ENCODE peak calls at places on chromosomes 16 and 17, in ten cellular contexts. F is glutamatergic neuron; S is stimulated activated CD4-positive, alpha-beta T cell treated with anti-CD3 and anti-CD28 coated beads, Interleukin-12 subunit alpha, Interleukin-12 subunit beta, amount 100 ng/mL, for 4 hours; K is omental fat pad; L is EL; V is PC-3; Y is foreskin melanocyte; Q is HTR-8/SVneo; M is keratinocyte; G is T1000. N is an unnamed sample.

GRCh38 chr16:81861915-81862314 is 82.8 kb downstream of the PLCG2 start:
- DNase-seq in V (no peak), M (no peak), F (no peak), K (no peak), G (no peak), Y (peak), Q (no peak), S (no peak), L (no peak), N (peak)

GRCh38 chr17:44235583-44235936 is 16.1 kb upstream of the UBTF start:
- DNase-seq in S (no peak), Q (peak), F (no peak), K (no peak), V (peak), M (peak), Y (no peak), L (peak), G (no peak), N (no peak)

GRCh38 chr16:49003992-49004391 is 277.6 kb downstream of the CBLN1 start:
- DNase-seq in M (no peak), V (no peak), Q (no peak), Y (no peak), G (no peak), K (no peak), L (no peak), F (no peak), S (no peak), N (no peak)

GRCh38 chr17:50153650-50154575 is 3.4 kb upstream of the PPP1R9B start:
- DNase-seq in M (no peak), F (no peak), G (no peak), L (no peak), S (no peak), Y (peak), K (no peak), V (peak), Q (no peak), N (no peak)

GRCh38 chr16:20768121-20768520 is 4.3 kb downstream of the ACSM3 start:
- DNase-seq in M (no peak), S (no peak), G (no peak), K (no peak), Q (no peak), Y (no peak), F (no peak), V (no peak), L (no peak), N (no peak)

GRCh38 chr17:58577696-58578095 is 63.3 kb upstream of the MTMR4 start:
- DNase-seq in S (peak), Q (peak), F (peak), G (no peak), Y (peak), V (peak), M (no peak), K (peak), L (peak), N (peak)

GRCh38 chr17:68993112-68993511 is 37.9 kb upstream of the ABCA8 start:
- DNase-seq in L (peak), S (no peak), F (no peak), Q (no peak), V (peak), M (no peak), Y (no peak), G (no peak), K (no peak), N (no peak)

GRCh38 chr16:4618645-4619418 is 4.1 kb upstream of the UBALD1 start:
- DNase-seq in G (no peak), Y (no peak), F (no peak), M (no peak), S (no peak), V (no peak), L (no peak), Q (no peak), K (no peak), N (no peak)

GRCh38 chr16:48409839-48410610 is 24.8 kb upstream of the SIAH1 start:
- DNase-seq in Q (peak), V (peak), Y (no peak), M (no peak), S (no peak), K (peak), L (peak), G (no peak), F (no peak), N (peak)

GRCh38 chr16:27222499-27223225 is 19.3 kb downstream of the KDM8 start:
- DNase-seq in F (no peak), G (peak), Y (no peak), K (no peak), S (no peak), L (peak), V (peak), M (no peak), Q (no peak), N (no peak)

GRCh38 chr17:31907342-31907975 is 6.0 kb upstream of the UTP6 start:
- DNase-seq in S (no peak), M (no peak), G (no peak), K (no peak), F (no peak), Y (peak), L (peak), Q (no peak), V (peak), N (no peak)

GRCh38 chr16:2465653-2466415 is 5.3 kb upstream of the NTN3 start:
- DNase-seq in V (peak), L (no peak), K (no peak), F (no peak), Q (no peak), Y (peak), M (no peak), S (no peak), G (no peak), N (no peak)

GRCh38 chr17:2853111-2853721 is 57.0 kb downstream of the RAP1GAP2 start:
- DNase-seq in G (peak), K (peak), V (peak), L (peak), Q (peak), S (peak), Y (no peak), M (no peak), F (peak), N (no peak)

GRCh38 chr17:17820457-17821158 is 16.2 kb downstream of the SREBF1 start:
- DNase-seq in G (no peak), K (no peak), L (no peak), M (no peak), F (no peak), Y (no peak), S (no peak), V (no peak), Q (no peak), N (no peak)

GRCh38 chr17:76696763-76697701 is 13.7 kb downstream of the MXRA7 start:
- DNase-seq in Q (no peak), S (no peak), Y (no peak), V (peak), L (peak), F (peak), G (peak), K (no peak), M (no peak), N (no peak)

GRCh38 chr17:72185571-72185970 is 64.8 kb downstream of the SOX9 start:
- DNase-seq in F (no peak), V (no peak), Y (no peak), L (no peak), G (no peak), M (no peak), S (no peak), Q (no peak), K (no peak), N (no peak)

GRCh38 chr17:64326420-64327054 is 63.5 kb upstream of the TEX2 start:
- DNase-seq in G (peak), L (peak), F (no peak), Q (no peak), K (peak), V (peak), M (no peak), S (no peak), Y (no peak), N (no peak)

GRCh38 chr17:81429353-81429774 is 34.1 kb downstream of the BAHCC1 start:
- DNase-seq in M (no peak), L (peak), F (no peak), S (no peak), K (no peak), Y (no peak), G (peak), Q (no peak), V (peak), N (peak)

GRCh38 chr17:8900626-8901585 is 33.4 kb upstream of the PIK3R6 start:
- DNase-seq in Q (no peak), M (no peak), K (no peak), Y (no peak), L (no peak), V (no peak), G (no peak), S (no peak), F (no peak), N (no peak)

GRCh38 chr16:85233520-85233919 is 121.2 kb upstream of the CIBAR2 start:
- DNase-seq in K (no peak), M (no peak), F (no peak), S (no peak), G (no peak), L (no peak), V (no peak), Y (no peak), Q (no peak), N (no peak)

GRCh38 chr17:73748521-73748920 is 104.3 kb upstream of the SDK2 start:
- DNase-seq in K (no peak), M (no peak), Y (no peak), L (no peak), S (no peak), V (no peak), G (no peak), F (no peak), Q (no peak), N (no peak)

GRCh38 chr16:87351320-87351698 is 32.3 kb downstream of the FBXO31 start:
- DNase-seq in G (no peak), K (no peak), V (no peak), M (no peak), S (no peak), Q (no peak), F (peak), L (peak), Y (no peak), N (no peak)